ENCODE peak calls at places on chromosomes 3 and 15, in five cellular contexts. J is effector memory CD4-positive, alpha-beta T cell; G is fibroblast of lung; A is GM23248; C is stomach. B is an unnamed sample. For H3K9me3 and H3K27me3, the result is how much of the 10 kb centered on the place peaks cover.

GRCh38 chr3:125374501-125374995 is 577 bp downstream of the ZNF148 start:
- DNase-seq in C (peak), G (peak), J (peak), A (peak), B (peak)

GRCh38 chr3:188929138-188929537 is 242.6 kb upstream of the TPRG1 start:
- DNase-seq in J (no peak), G (no peak), C (no peak), A (no peak), B (peak)

GRCh38 chr3:183503738-183504137 is 51.8 kb downstream of the KLHL6 start:
- DNase-seq in C (no peak), G (no peak), A (no peak), J (no peak), B (no peak)

GRCh38 chr3:67458406-67458805 is 196.0 kb downstream of the SUCLG2 start:
- DNase-seq in J (no peak), C (no peak), A (no peak), G (peak), B (no peak)

GRCh38 chr3:169658311-169658931 is 5.1 kb downstream of the MECOM start:
- DNase-seq in C (peak), A (no peak), J (no peak), G (peak), B (no peak)

GRCh38 chr3:50163572-50163971 is 8.4 kb downstream of the SEMA3F start:
- DNase-seq in C (no peak), A (no peak), G (no peak), J (no peak), B (no peak)

GRCh38 chr3:143849854-143850549 is 1.7 kb upstream of the SLC9A9 start:
- DNase-seq in A (peak), C (no peak), J (no peak), G (peak), B (peak)

GRCh38 chr3:134336587-134336986 is 37.7 kb downstream of the AMOTL2 start:
- DNase-seq in A (peak), G (peak), J (no peak), C (no peak), B (peak)

GRCh38 chr15:26294062-26294689 is 431.0 kb upstream of the ATP10A start:
- DNase-seq in G (no peak), C (no peak), A (no peak), J (no peak), B (no peak)

GRCh38 chr3:173395073-173395411 is 2.5 kb upstream of the NLGN1 start:
- DNase-seq in G (no peak), J (no peak), A (no peak), C (peak), B (peak)

GRCh38 chr3:15556512-15556911 is 35.0 kb upstream of the COLQ start:
- DNase-seq in J (no peak), A (no peak), G (no peak), C (no peak), B (no peak)

GRCh38 chr3:98188553-98188952 is 22.1 kb downstream of the OR5H15 start:
- DNase-seq in G (no peak), C (no peak), J (no peak), A (peak), B (no peak)

GRCh38 chr15:79994651-79995050 is 23.7 kb upstream of the BCL2A1 start:
- DNase-seq in J (no peak), C (no peak), G (no peak), A (peak), B (peak)

GRCh38 chr3:187186801-187187421 is 10.4 kb upstream of the RTP1 start:
- DNase-seq in C (peak), J (no peak), G (peak), A (peak), B (peak)

GRCh38 chr3:20225769-20226168 is 39.8 kb upstream of the SGO1 start:
- DNase-seq in J (no peak), G (peak), C (no peak), A (peak), B (peak)

GRCh38 chr3:9649791-9650521 is 651 bp downstream of the MTMR14 start:
- DNase-seq in G (no peak), J (no peak), C (no peak), A (peak), B (no peak)

GRCh38 chr15:69080203-69080957 is 65.9 kb downstream of the NOX5 start:
- DNase-seq in C (no peak), G (no peak), J (no peak), A (peak), B (peak)

GRCh38 chr3:37862712-37863551 is 1.3 kb downstream of the CTDSPL start:
- DNase-seq in J (no peak), A (peak), G (peak), C (no peak), B (no peak)

GRCh38 chr3:165389064-165389463 is 192.9 kb upstream of the SLITRK3 start:
- DNase-seq in G (peak), A (no peak), C (no peak), J (no peak), B (no peak)

GRCh38 chr15:97870771-97871170 is 89.7 kb upstream of the ARRDC4 start:
- DNase-seq in J (no peak), C (no peak), G (no peak), A (no peak), B (no peak)

GRCh38 chr15:47339800-47340575 is 377.3 kb upstream of the SEMA6D start:
- DNase-seq in A (no peak), C (no peak), J (no peak), G (no peak), B (no peak)

GRCh38 chr3:47792699-47793098 is 10.2 kb upstream of the DHX30 start:
- DNase-seq in C (no peak), J (no peak), A (no peak), G (no peak), B (no peak)

GRCh38 chr3:46664188-46664970 is 29.1 kb downstream of the ALS2CL start:
- DNase-seq in A (no peak), J (no peak), C (peak), G (no peak), B (no peak)

GRCh38 chr15:25088261-25088790 is 133.5 kb downstream of the SNRPN start:
- DNase-seq in J (no peak), C (no peak), A (no peak), G (no peak), B (no peak)
- H3K9me3 ChIP-seq in J (half or more), C (half or more), A (under half), G (under half), B (under half)

DNA sequence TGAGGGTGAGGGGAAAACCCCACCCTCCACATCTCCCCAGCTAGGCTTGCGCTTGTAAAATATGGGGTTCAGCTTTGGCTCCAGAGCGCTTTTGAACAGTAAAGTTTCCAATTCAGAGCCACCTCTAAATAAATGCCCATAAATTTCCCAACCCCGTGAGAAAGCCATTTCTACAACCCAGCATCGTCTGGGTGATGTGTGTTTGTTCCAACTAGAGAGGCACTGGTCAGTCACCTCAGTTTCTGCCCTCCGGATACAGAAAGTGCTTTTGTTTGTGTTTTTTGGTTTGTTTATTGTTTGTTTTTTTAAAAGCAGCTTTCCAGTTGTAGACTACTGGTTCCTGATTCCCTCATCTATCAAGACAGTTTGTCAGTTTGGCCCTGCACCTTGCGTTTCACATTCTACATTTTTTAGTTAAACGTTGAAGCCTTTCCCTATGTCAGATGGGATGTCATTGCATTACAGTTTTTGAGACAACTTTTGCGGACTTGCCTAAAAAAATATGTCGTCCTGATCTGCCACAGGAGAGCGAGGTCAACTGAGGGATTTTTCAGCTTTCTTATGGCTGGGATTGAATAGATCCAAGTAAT is 15.0 kb upstream of the SOX2 start:
- DNase-seq in A (no peak), G (no peak), J (no peak), C (no peak), B (no peak)
- H3K27me3 ChIP-seq in A (under half), G (under half), J (under half), C (under half), B (under half)

DNA sequence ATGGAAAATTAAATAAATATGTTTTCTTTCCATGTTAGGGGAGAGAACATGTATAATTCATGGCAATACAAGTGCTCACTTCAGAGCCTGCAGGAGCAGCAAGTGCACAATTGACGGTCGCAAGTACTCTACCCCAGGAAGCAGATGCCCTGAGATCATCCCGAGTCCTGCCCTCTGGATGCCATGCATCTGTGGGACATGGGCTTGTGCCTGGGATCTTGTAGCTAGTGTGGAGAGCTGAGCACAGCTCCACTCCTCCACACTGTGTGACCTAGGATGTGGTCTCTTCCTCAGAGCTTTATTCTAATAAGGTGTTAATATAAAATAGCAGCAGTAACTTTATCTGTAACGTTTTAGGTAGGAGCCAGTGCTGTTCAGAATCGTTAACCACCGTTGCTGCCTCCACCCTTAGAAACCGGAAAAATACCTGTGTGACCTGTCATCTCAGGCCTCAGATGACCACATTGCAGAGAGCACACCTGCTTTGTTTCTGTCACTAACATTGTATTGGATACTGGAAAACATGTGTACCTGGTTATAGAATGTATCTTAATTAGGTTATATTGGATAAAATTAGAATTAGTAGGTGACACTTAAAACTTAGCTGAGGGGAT is 105.0 kb upstream of the GOLGA6L6 start:
- DNase-seq in G (no peak), A (no peak), J (no peak), C (no peak), B (peak)
- H3K9me3 ChIP-seq in G (under half), A (under half), J (under half), C (under half), B (under half)

DNA sequence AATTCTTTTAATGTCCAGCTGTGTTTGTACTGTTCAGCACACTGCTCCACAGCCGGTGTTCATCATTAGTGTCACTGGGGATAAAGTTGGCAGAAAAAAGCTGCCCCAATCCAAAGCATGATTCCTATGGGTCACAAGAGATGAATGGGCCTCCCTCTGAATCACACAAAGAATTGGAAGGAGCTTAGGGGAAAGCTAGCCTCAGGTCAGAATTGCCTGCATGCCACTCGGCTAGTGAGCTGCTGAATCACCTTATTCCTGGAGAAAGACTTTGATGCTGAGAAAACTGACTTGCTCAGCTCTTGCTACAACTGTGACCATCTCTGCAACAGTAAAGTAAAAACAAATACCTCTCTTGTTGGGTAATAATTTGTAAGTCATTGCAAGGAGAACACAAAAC is 3.5 kb downstream of the CCK start:
- DNase-seq in G (peak), C (no peak), J (no peak), A (peak), B (peak)
- H3K27me3 ChIP-seq in G (under half), C (under half), J (under half), A (under half), B (under half)

GRCh38 chr15:25208735-25209134 is 230.1 kb downstream of the UBE3A start:
- DNase-seq in G (no peak), J (no peak), C (no peak), A (no peak), B (no peak)

GRCh38 chr15:25207369-25207768 is 231.5 kb downstream of the UBE3A start:
- DNase-seq in A (no peak), J (no peak), G (no peak), C (no peak), B (no peak)
- H3K9me3 ChIP-seq in A (under half), J (under half), G (under half), C (half or more), B (under half)

DNA sequence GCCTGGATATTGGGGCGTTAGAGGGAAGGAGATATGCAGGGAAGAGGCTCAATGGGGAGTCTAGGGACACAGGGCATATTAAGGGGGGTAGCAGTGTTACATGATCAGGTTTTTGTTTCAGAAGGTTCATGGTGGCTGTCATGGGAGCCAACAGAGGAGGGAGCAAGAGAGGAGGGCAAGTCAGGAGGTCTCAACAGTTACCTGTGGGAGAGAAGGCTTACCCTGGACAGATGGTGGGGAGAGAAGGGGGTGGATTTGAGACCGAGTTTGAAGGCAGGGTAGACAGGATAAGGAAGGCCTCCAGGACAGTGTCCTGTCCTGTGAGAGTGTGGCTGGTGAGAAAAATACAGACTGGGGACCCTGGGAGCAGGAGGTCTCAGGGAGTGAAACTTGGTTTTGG is 3.8 kb upstream of the WNT7A start:
- DNase-seq in C (no peak), G (no peak), A (no peak), J (no peak), B (no peak)
- H3K27me3 ChIP-seq in C (under half), G (under half), A (half or more), J (under half), B (under half)

GRCh38 chr3:196523841-196524240 is 8.7 kb upstream of the SMCO1 start:
- DNase-seq in G (no peak), A (no peak), J (no peak), C (no peak), B (no peak)

GRCh38 chr3:196518999-196519737 is 4.0 kb upstream of the SMCO1 start:
- DNase-seq in J (peak), A (peak), C (peak), G (peak), B (peak)

GRCh38 chr3:196517142-196517808 is 2.1 kb upstream of the SMCO1 start:
- DNase-seq in A (no peak), J (no peak), G (no peak), C (no peak), B (no peak)

GRCh38 chr3:196517919-196518318 is 2.8 kb upstream of the SMCO1 start:
- DNase-seq in A (no peak), G (no peak), C (peak), J (no peak), B (peak)

DNA sequence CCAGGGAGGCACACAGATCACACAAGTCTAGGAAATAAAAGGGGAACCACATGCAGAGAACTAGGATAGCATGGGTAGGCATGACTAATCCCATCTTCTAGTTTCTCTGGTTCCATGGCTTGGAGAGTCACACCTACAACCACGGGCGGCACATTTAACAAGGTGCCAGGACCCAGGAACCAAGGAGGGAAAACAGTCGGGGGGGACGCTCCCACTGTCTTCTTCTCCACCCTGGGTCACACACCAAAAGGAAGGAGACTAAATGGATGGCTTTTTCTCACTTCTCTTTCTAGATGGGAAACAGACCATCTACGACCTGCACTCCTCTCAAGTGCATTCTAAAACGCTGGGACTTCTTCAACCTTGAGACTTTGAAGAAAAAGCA is 4.6 kb upstream of the SMCO1 start:
- DNase-seq in C (no peak), G (no peak), A (no peak), J (no peak), B (no peak)
- H3K9me3 ChIP-seq in C (under half), G (under half), A (under half), J (under half), B (under half)